ENCODE peak calls at places on chromosome 11, in four cellular contexts. One of them, this sample, is unnamed.
A peak's percentile ranks its signal among the peaks of the same experiment; 100 is the strongest.

GRCh38 chr11:80930038-80930437 is 1489.2 kb upstream of the TENM4 start:
- DNase-seq in HS-27A: no peak
- DNase-seq in germinal center: no peak
- DNase-seq in NCI-H2081: no peak
- DNase-seq in this sample: no peak

GRCh38 chr11:126840975-126841374 is 159.6 kb downstream of the KIRREL3 start:
- DNase-seq in HS-27A: no peak
- DNase-seq in germinal center: no peak
- DNase-seq in NCI-H2081: no peak
- DNase-seq in this sample: no peak

GRCh38 chr11:105489431-105489830 is 120.4 kb upstream of the GRIA4 start:
- DNase-seq in HS-27A: no peak
- DNase-seq in germinal center: no peak
- DNase-seq in NCI-H2081: no peak
- DNase-seq in this sample: no peak

GRCh38 chr11:65426839-65427690 is 4.5 kb downstream of the NEAT1 start:
- DNase-seq in HS-27A: no peak
- DNase-seq in germinal center: no peak
- DNase-seq in NCI-H2081: no peak
- DNase-seq in this sample: no peak

GRCh38 chr11:44607987-44608386 is 42.5 kb downstream of the CD82 start:
- DNase-seq in HS-27A: no peak
- DNase-seq in germinal center: no peak
- DNase-seq in NCI-H2081: no peak
- DNase-seq in this sample: no peak

GRCh38 chr11:108364159-108364558 is 103.2 kb downstream of the C11orf65 start:
- DNase-seq in HS-27A: no peak
- DNase-seq in germinal center: no peak
- DNase-seq in NCI-H2081: no peak
- DNase-seq in this sample: no peak

GRCh38 chr11:104705475-104706195 is 192.6 kb downstream of the CASP12 start:
- DNase-seq in HS-27A: no peak
- DNase-seq in germinal center: peak; percentile 20
- DNase-seq in NCI-H2081: peak; percentile 12
- DNase-seq in this sample: no peak

GRCh38 chr11:18698341-18699268 is at the start of gene TMEM86A:
- DNase-seq in HS-27A: no peak
- DNase-seq in germinal center: peak; percentile 92
- DNase-seq in NCI-H2081: peak; percentile 88
- DNase-seq in this sample: peak; percentile 53

GRCh38 chr11:76234704-76235232 is 28.5 kb upstream of the WNT11 start:
- DNase-seq in HS-27A: no peak
- DNase-seq in germinal center: no peak
- DNase-seq in NCI-H2081: no peak
- DNase-seq in this sample: no peak

GRCh38 chr11:75938543-75938942 is 123.5 kb downstream of the UVRAG start:
- DNase-seq in HS-27A: no peak
- DNase-seq in germinal center: no peak
- DNase-seq in NCI-H2081: no peak
- DNase-seq in this sample: no peak

GRCh38 chr11:72114570-72114969 is 2.1 kb upstream of the ANAPC15 start:
- DNase-seq in HS-27A: no peak
- DNase-seq in germinal center: no peak
- DNase-seq in NCI-H2081: no peak
- DNase-seq in this sample: no peak

GRCh38 chr11:35388054-35388453 is 31.3 kb downstream of the SLC1A2 start:
- DNase-seq in HS-27A: no peak
- DNase-seq in germinal center: no peak
- DNase-seq in NCI-H2081: no peak
- DNase-seq in this sample: no peak

GRCh38 chr11:75351541-75352416 is at the start of gene ARRB1:
- DNase-seq in HS-27A: no peak
- DNase-seq in germinal center: no peak
- DNase-seq in NCI-H2081: no peak
- DNase-seq in this sample: no peak

GRCh38 chr11:70747285-70747684 is 349.0 kb downstream of the CTTN start:
- DNase-seq in HS-27A: no peak
- DNase-seq in germinal center: no peak
- DNase-seq in NCI-H2081: no peak
- DNase-seq in this sample: no peak

GRCh38 chr11:36051235-36052072 is 107.6 kb downstream of the LDLRAD3 start:
- DNase-seq in HS-27A: no peak
- DNase-seq in germinal center: no peak
- DNase-seq in NCI-H2081: no peak
- DNase-seq in this sample: no peak

GRCh38 chr11:64001552-64002427 is 15.6 kb downstream of the OTUB1 start:
- DNase-seq in HS-27A: no peak
- DNase-seq in germinal center: no peak
- DNase-seq in NCI-H2081: no peak
- DNase-seq in this sample: peak; percentile 35

GRCh38 chr11:117428186-117428855 is 100.7 kb downstream of the CEP164 start:
- DNase-seq in HS-27A: no peak
- DNase-seq in germinal center: no peak
- DNase-seq in NCI-H2081: no peak
- DNase-seq in this sample: no peak

GRCh38 chr11:89275966-89276365 is 98.3 kb downstream of the TYR start:
- DNase-seq in HS-27A: no peak
- DNase-seq in germinal center: no peak
- DNase-seq in NCI-H2081: no peak
- DNase-seq in this sample: no peak

GRCh38 chr11:43868852-43869567 is 11.6 kb upstream of the ALKBH3 start:
- DNase-seq in HS-27A: no peak
- DNase-seq in germinal center: no peak
- DNase-seq in NCI-H2081: peak; percentile 24
- DNase-seq in this sample: no peak

GRCh38 chr11:120956710-120957500 is 67.0 kb upstream of the TBCEL start:
- DNase-seq in HS-27A: no peak
- DNase-seq in germinal center: no peak
- DNase-seq in NCI-H2081: no peak
- DNase-seq in this sample: peak; percentile 10

GRCh38 chr11:7261578-7261977 is 9.9 kb downstream of the SYT9 start:
- DNase-seq in HS-27A: no peak
- DNase-seq in germinal center: no peak
- DNase-seq in NCI-H2081: no peak
- DNase-seq in this sample: no peak

GRCh38 chr11:46275964-46276641 is 1.4 kb upstream of the CREB3L1 start:
- DNase-seq in HS-27A: no peak
- DNase-seq in germinal center: no peak
- DNase-seq in NCI-H2081: no peak
- DNase-seq in this sample: no peak

GRCh38 chr11:13277719-13278619 is at the start of gene BMAL1:
- DNase-seq in HS-27A: no peak
- DNase-seq in germinal center: peak; percentile 33
- DNase-seq in NCI-H2081: no peak
- DNase-seq in this sample: no peak

GRCh38 chr11:44894217-44894617 is 56.5 kb downstream of the TP53I11 start:
- DNase-seq in HS-27A: no peak
- DNase-seq in germinal center: peak; percentile 65
- DNase-seq in NCI-H2081: peak; percentile 79
- DNase-seq in this sample: peak; percentile 88

GRCh38 chr11:34266090-34266912 is 91.5 kb downstream of the ABTB2 start:
- DNase-seq in HS-27A: no peak
- DNase-seq in germinal center: no peak
- DNase-seq in NCI-H2081: no peak
- DNase-seq in this sample: no peak

GRCh38 chr11:126336646-126337045 is 18.8 kb upstream of the ST3GAL4 start:
- DNase-seq in HS-27A: no peak
- DNase-seq in germinal center: no peak
- DNase-seq in NCI-H2081: no peak
- DNase-seq in this sample: no peak

GRCh38 chr11:413120-414081 is 1.4 kb downstream of the SIGIRR start:
- DNase-seq in HS-27A: no peak
- DNase-seq in germinal center: no peak
- DNase-seq in NCI-H2081: no peak
- DNase-seq in this sample: no peak

GRCh38 chr11:102603091-102603490 is 22.0 kb downstream of the MMP20 start:
- DNase-seq in HS-27A: no peak
- DNase-seq in germinal center: no peak
- DNase-seq in NCI-H2081: no peak
- DNase-seq in this sample: no peak

GRCh38 chr11:8812438-8812837 is 98.6 kb upstream of the AKIP1 start:
- DNase-seq in HS-27A: no peak
- DNase-seq in germinal center: no peak
- DNase-seq in NCI-H2081: no peak
- DNase-seq in this sample: no peak

GRCh38 chr11:77189588-77190210 is 61.7 kb downstream of the MYO7A start:
- DNase-seq in HS-27A: no peak
- DNase-seq in germinal center: no peak
- DNase-seq in NCI-H2081: no peak
- DNase-seq in this sample: no peak

GRCh38 chr11:109424893-109425292 is 2.9 kb downstream of the C11orf87 start:
- DNase-seq in HS-27A: no peak
- DNase-seq in germinal center: no peak
- DNase-seq in NCI-H2081: no peak
- DNase-seq in this sample: no peak

GRCh38 chr11:35553831-35554230 is 28.4 kb upstream of the PAMR1 start:
- DNase-seq in HS-27A: peak; percentile 51
- DNase-seq in germinal center: no peak
- DNase-seq in NCI-H2081: no peak
- DNase-seq in this sample: no peak

GRCh38 chr11:123020968-123021367 is 39.3 kb upstream of the BSX start:
- DNase-seq in HS-27A: no peak
- DNase-seq in germinal center: peak; percentile 71
- DNase-seq in NCI-H2081: peak; percentile 83
- DNase-seq in this sample: no peak

GRCh38 chr11:57288771-57289579 is 35.8 kb downstream of the TNKS1BP1 start:
- DNase-seq in HS-27A: no peak
- DNase-seq in germinal center: no peak
- DNase-seq in NCI-H2081: peak; percentile 57
- DNase-seq in this sample: no peak

GRCh38 chr11:121070951-121071350 is 30.1 kb upstream of the TECTA start:
- DNase-seq in HS-27A: no peak
- DNase-seq in germinal center: no peak
- DNase-seq in NCI-H2081: no peak
- DNase-seq in this sample: no peak

GRCh38 chr11:67408437-67409200 is 4.7 kb downstream of the TBC1D10C start:
- DNase-seq in HS-27A: no peak
- DNase-seq in germinal center: no peak
- DNase-seq in NCI-H2081: no peak
- DNase-seq in this sample: no peak